ENCODE peak calls at places on chromosomes 12 and 14, in four cellular contexts. One of them, this sample, is unnamed.

GRCh38 chr12:50934981-50935807 is 17.1 kb upstream of the HIGD1C start:
- DNase-seq in GM06990: no peak
- DNase-seq in hepatocyte: no peak
- DNase-seq in stomach: no peak
- DNase-seq in this sample: no peak

GRCh38 chr14:105449276-105450122 is 25.1 kb upstream of the CRIP2 start:
- DNase-seq in GM06990: no peak
- DNase-seq in hepatocyte: no peak
- DNase-seq in stomach: no peak
- DNase-seq in this sample: no peak

GRCh38 chr12:132726386-132726785 is 15.7 kb downstream of the PGAM5 start:
- DNase-seq in GM06990: no peak
- DNase-seq in hepatocyte: no peak
- DNase-seq in stomach: no peak
- DNase-seq in this sample: no peak

GRCh38 chr12:124231980-124232653 is 62.8 kb upstream of the RFLNA start:
- DNase-seq in GM06990: no peak
- DNase-seq in hepatocyte: peak
- DNase-seq in stomach: peak
- DNase-seq in this sample: no peak

GRCh38 chr14:77314043-77314442 is 6.6 kb downstream of the POMT2 start:
- DNase-seq in GM06990: no peak
- DNase-seq in hepatocyte: peak
- DNase-seq in stomach: no peak
- DNase-seq in this sample: peak

GRCh38 chr14:57982802-57983201 is 116.9 kb upstream of the SLC35F4 start:
- DNase-seq in GM06990: no peak
- DNase-seq in hepatocyte: peak
- DNase-seq in stomach: no peak
- DNase-seq in this sample: no peak

GRCh38 chr14:104207142-104207845 is 68.9 kb downstream of the KIF26A start:
- DNase-seq in GM06990: no peak
- DNase-seq in hepatocyte: no peak
- DNase-seq in stomach: no peak
- DNase-seq in this sample: no peak

GRCh38 chr12:75478395-75478794 is 2.2 kb upstream of the GLIPR1 start:
- DNase-seq in GM06990: no peak
- DNase-seq in hepatocyte: no peak
- DNase-seq in stomach: no peak
- DNase-seq in this sample: no peak

GRCh38 chr12:92973614-92974013 is 44.5 kb upstream of the EEA1 start:
- DNase-seq in GM06990: peak
- DNase-seq in hepatocyte: peak
- DNase-seq in stomach: no peak
- DNase-seq in this sample: peak

GRCh38 chr14:74863274-74863673 is 12.7 kb downstream of the PROX2 start:
- DNase-seq in GM06990: no peak
- DNase-seq in hepatocyte: no peak
- DNase-seq in stomach: no peak
- DNase-seq in this sample: no peak

GRCh38 chr14:68234101-68234905 is 414.7 kb downstream of the RAD51B start:
- DNase-seq in GM06990: no peak
- DNase-seq in hepatocyte: no peak
- DNase-seq in stomach: no peak
- DNase-seq in this sample: no peak

GRCh38 chr12:43069768-43070221 is 480.2 kb upstream of the PRICKLE1 start:
- DNase-seq in GM06990: no peak
- DNase-seq in hepatocyte: no peak
- DNase-seq in stomach: no peak
- DNase-seq in this sample: no peak

GRCh38 chr14:82642425-82642824 is 1108.8 kb upstream of the SEL1L start:
- DNase-seq in GM06990: no peak
- DNase-seq in hepatocyte: peak
- DNase-seq in stomach: no peak
- DNase-seq in this sample: no peak

GRCh38 chr14:28061006-28061405 is 705.6 kb upstream of the FOXG1 start:
- DNase-seq in GM06990: no peak
- DNase-seq in hepatocyte: no peak
- DNase-seq in stomach: no peak
- DNase-seq in this sample: no peak

GRCh38 chr14:58077621-58078020 is 74.4 kb downstream of the ARMH4 start:
- DNase-seq in GM06990: no peak
- DNase-seq in hepatocyte: no peak
- DNase-seq in stomach: no peak
- DNase-seq in this sample: peak

GRCh38 chr14:61477845-61478438 is 156.6 kb downstream of the PRKCH start:
- DNase-seq in GM06990: peak
- DNase-seq in hepatocyte: no peak
- DNase-seq in stomach: peak
- DNase-seq in this sample: no peak

GRCh38 chr14:53331247-53331646 is 178.1 kb upstream of the DDHD1 start:
- DNase-seq in GM06990: no peak
- DNase-seq in hepatocyte: no peak
- DNase-seq in stomach: no peak
- DNase-seq in this sample: peak

GRCh38 chr12:127677537-127678131 is 589.3 kb upstream of the TMEM132C start:
- DNase-seq in GM06990: peak
- DNase-seq in hepatocyte: peak
- DNase-seq in stomach: peak
- DNase-seq in this sample: peak

GRCh38 chr14:78131201-78131600 is 39.0 kb upstream of the NRXN3 start:
- DNase-seq in GM06990: no peak
- DNase-seq in hepatocyte: no peak
- DNase-seq in stomach: no peak
- DNase-seq in this sample: no peak

GRCh38 chr14:74612346-74613021 is 447 bp upstream of the LTBP2 start:
- DNase-seq in GM06990: peak
- DNase-seq in hepatocyte: peak
- DNase-seq in stomach: peak
- DNase-seq in this sample: no peak

GRCh38 chr14:30874999-30875787 is 834 bp downstream of the COCH start:
- DNase-seq in GM06990: peak
- DNase-seq in hepatocyte: peak
- DNase-seq in stomach: no peak
- DNase-seq in this sample: no peak

GRCh38 chr14:93112891-93113677 is 2.6 kb downstream of the ITPK1 start:
- DNase-seq in GM06990: peak
- DNase-seq in hepatocyte: peak
- DNase-seq in stomach: peak
- DNase-seq in this sample: peak
- TF ChIP-seq CTCF in GM06990: peak
- TF ChIP-seq CTCF in hepatocyte: peak
- TF ChIP-seq CTCF in stomach: peak
- TF ChIP-seq CTCF in this sample: peak

GRCh38 chr14:59944909-59945308 is 25.0 kb downstream of the LRRC9 start:
- DNase-seq in GM06990: no peak
- DNase-seq in hepatocyte: no peak
- DNase-seq in stomach: no peak
- DNase-seq in this sample: no peak
- TF ChIP-seq CTCF in GM06990: no peak
- TF ChIP-seq CTCF in hepatocyte: no peak
- TF ChIP-seq CTCF in stomach: no peak
- TF ChIP-seq CTCF in this sample: no peak

GRCh38 chr12:31008961-31009840 is 64.5 kb upstream of the DDX11 start:
- DNase-seq in GM06990: no peak
- DNase-seq in hepatocyte: no peak
- DNase-seq in stomach: no peak
- DNase-seq in this sample: no peak

GRCh38 chr12:31009976-31010375 is 63.7 kb upstream of the DDX11 start:
- DNase-seq in GM06990: no peak
- DNase-seq in hepatocyte: no peak
- DNase-seq in stomach: no peak
- DNase-seq in this sample: no peak

GRCh38 chr12:31011336-31011735 is 62.3 kb upstream of the DDX11 start:
- DNase-seq in GM06990: no peak
- DNase-seq in hepatocyte: no peak
- DNase-seq in stomach: no peak
- DNase-seq in this sample: no peak

GRCh38 chr12:31015215-31015614 is 58.4 kb upstream of the DDX11 start:
- DNase-seq in GM06990: no peak
- DNase-seq in hepatocyte: no peak
- DNase-seq in stomach: no peak
- DNase-seq in this sample: no peak

GRCh38 chr12:31011746-31012567 is 61.7 kb upstream of the DDX11 start:
- DNase-seq in GM06990: no peak
- DNase-seq in hepatocyte: no peak
- DNase-seq in stomach: no peak
- DNase-seq in this sample: no peak
- TF ChIP-seq CTCF in GM06990: peak
- TF ChIP-seq CTCF in hepatocyte: peak
- TF ChIP-seq CTCF in stomach: no peak
- TF ChIP-seq CTCF in this sample: no peak

GRCh38 chr14:25009891-25010290 is 40.1 kb downstream of the STXBP6 start:
- DNase-seq in GM06990: no peak
- DNase-seq in hepatocyte: peak
- DNase-seq in stomach: no peak
- DNase-seq in this sample: no peak

GRCh38 chr14:25007832-25008231 is 42.1 kb downstream of the STXBP6 start:
- DNase-seq in GM06990: no peak
- DNase-seq in hepatocyte: no peak
- DNase-seq in stomach: no peak
- DNase-seq in this sample: no peak

GRCh38 chr14:25006031-25006430 is 43.9 kb downstream of the STXBP6 start:
- DNase-seq in GM06990: no peak
- DNase-seq in hepatocyte: no peak
- DNase-seq in stomach: no peak
- DNase-seq in this sample: no peak

GRCh38 chr14:25004389-25004809 is 45.5 kb downstream of the STXBP6 start:
- DNase-seq in GM06990: no peak
- DNase-seq in hepatocyte: no peak
- DNase-seq in stomach: no peak
- DNase-seq in this sample: no peak

GRCh38 chr14:25006961-25007795 is 42.8 kb downstream of the STXBP6 start:
- DNase-seq in GM06990: no peak
- DNase-seq in hepatocyte: peak
- DNase-seq in stomach: no peak
- DNase-seq in this sample: peak
- TF ChIP-seq CTCF in GM06990: no peak
- TF ChIP-seq CTCF in hepatocyte: no peak
- TF ChIP-seq CTCF in stomach: no peak
- TF ChIP-seq CTCF in this sample: no peak

GRCh38 chr14:55133416-55133815 is 4.4 kb downstream of the LGALS3 start:
- DNase-seq in GM06990: no peak
- DNase-seq in hepatocyte: peak
- DNase-seq in stomach: no peak
- DNase-seq in this sample: no peak
- TF ChIP-seq CTCF in GM06990: no peak
- TF ChIP-seq CTCF in hepatocyte: peak
- TF ChIP-seq CTCF in stomach: peak
- TF ChIP-seq CTCF in this sample: peak

DNA sequence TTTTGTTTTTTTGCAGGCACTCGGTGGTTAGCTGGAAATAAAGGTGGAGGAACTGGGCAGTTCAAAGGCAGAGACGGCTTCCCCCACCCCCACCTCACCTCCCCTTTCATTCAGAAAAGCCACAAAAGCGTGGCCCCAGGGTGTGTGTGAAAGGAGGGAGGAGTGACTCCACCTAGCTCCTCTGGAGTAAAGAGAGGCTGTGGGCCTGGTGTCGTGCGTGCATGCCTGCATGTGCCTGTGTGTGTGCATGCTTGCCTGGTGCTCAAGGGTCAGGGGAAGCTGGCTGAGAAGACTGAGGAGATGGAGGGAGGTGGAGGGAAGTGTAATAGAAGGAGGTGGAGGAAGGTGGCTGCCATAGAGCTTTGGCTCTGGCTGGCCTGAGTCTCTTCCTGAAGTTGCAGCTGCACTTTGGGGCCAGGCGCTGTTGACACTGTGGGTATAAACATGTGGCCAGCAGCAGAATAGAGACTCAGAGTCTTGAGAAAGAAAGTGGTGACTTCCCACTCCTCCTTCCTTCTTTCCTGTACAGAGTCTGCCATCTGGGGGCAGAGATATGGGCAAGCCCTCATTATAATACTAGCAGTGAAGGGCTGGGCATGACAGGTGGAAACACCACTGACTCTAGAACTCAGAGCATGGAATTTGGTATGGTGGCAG is 36.9 kb upstream of the SINHCAF start:
- DNase-seq in GM06990: peak
- DNase-seq in hepatocyte: peak
- DNase-seq in stomach: peak
- DNase-seq in this sample: no peak
- TF ChIP-seq CTCF in GM06990: peak
- TF ChIP-seq CTCF in hepatocyte: peak
- TF ChIP-seq CTCF in stomach: no peak
- TF ChIP-seq CTCF in this sample: no peak